ENCODE peak calls at places on chromosomes 7 and 10, in seven cellular contexts. H is A549, A is GM12878, O is HepG2, N is K562, S is H1, P is IMR-90. R is an unnamed sample.

GRCh38 chr7:1767524-1767923 is 97.4 kb downstream of the ELFN1 start:
- DNase-seq in N (peak), H (no peak), S (no peak), P (no peak), A (no peak), O (peak), R (peak)

GRCh38 chr10:98563811-98564210 is 117.1 kb upstream of the HPS1 start:
- DNase-seq in P (no peak), A (no peak), N (no peak), O (no peak), H (no peak), S (no peak), R (no peak)

GRCh38 chr7:28980504-28981281 is 22.6 kb upstream of the TRIL start:
- DNase-seq in N (no peak), H (no peak), S (no peak), O (no peak), A (no peak), P (peak), R (no peak)

GRCh38 chr7:148437043-148437442 is 153.5 kb upstream of the C7orf33 start:
- DNase-seq in P (no peak), S (no peak), N (no peak), H (no peak), A (no peak), O (no peak), R (no peak)

GRCh38 chr7:6161463-6162330 is 110.7 kb downstream of the CYTH3 start:
- DNase-seq in P (no peak), N (no peak), O (no peak), S (no peak), A (no peak), H (no peak), R (no peak)

GRCh38 chr7:50761722-50762121 is 21.0 kb downstream of the GRB10 start:
- DNase-seq in S (no peak), N (no peak), H (no peak), A (no peak), P (no peak), O (no peak), R (no peak)

GRCh38 chr7:107609861-107610260 is 29.8 kb downstream of the BCAP29 start:
- DNase-seq in N (no peak), O (no peak), P (no peak), S (no peak), A (no peak), H (no peak), R (no peak)

GRCh38 chr10:103742779-103743178 is 112.6 kb downstream of the SH3PXD2A start:
- DNase-seq in H (no peak), A (no peak), N (no peak), P (no peak), O (no peak), S (no peak), R (no peak)

GRCh38 chr10:119211176-119211575 is 3.8 kb downstream of the GRK5 start:
- DNase-seq in A (no peak), P (peak), H (no peak), N (no peak), S (no peak), O (no peak), R (no peak)

GRCh38 chr7:2049782-2050510 is 182.8 kb downstream of the MAD1L1 start:
- DNase-seq in H (no peak), O (no peak), N (no peak), A (no peak), P (no peak), S (no peak), R (no peak)

GRCh38 chr7:22732556-22733126 is 5.6 kb downstream of the IL6 start:
- DNase-seq in H (no peak), O (no peak), A (no peak), N (no peak), S (no peak), P (peak), R (peak)

GRCh38 chr10:80509403-80510161 is 28.1 kb upstream of the SH2D4B start:
- DNase-seq in P (peak), N (no peak), O (no peak), S (no peak), H (peak), A (no peak), R (no peak)

GRCh38 chr7:20284398-20285143 is 46.1 kb upstream of the ITGB8 start:
- DNase-seq in N (no peak), S (no peak), H (no peak), O (no peak), A (no peak), P (peak), R (no peak)

GRCh38 chr10:101644002-101644401 is 51.0 kb downstream of the FBXW4 start:
- DNase-seq in O (no peak), N (no peak), S (peak), P (no peak), A (no peak), H (no peak), R (no peak)

GRCh38 chr7:70352088-70352487 is 753.8 kb downstream of the AUTS2 start:
- DNase-seq in P (no peak), H (no peak), O (no peak), A (no peak), N (no peak), S (no peak), R (no peak)

GRCh38 chr7:101650579-101651081 is 21.5 kb upstream of the MYL10 start:
- DNase-seq in A (no peak), P (no peak), S (no peak), O (no peak), H (no peak), N (no peak), R (no peak)

GRCh38 chr7:27697861-27698430 is 35.3 kb upstream of the HIBADH start:
- DNase-seq in P (peak), H (no peak), O (peak), N (no peak), A (peak), S (no peak), R (peak)

GRCh38 chr10:1627945-1628344 is 109.4 kb downstream of the ADARB2 start:
- DNase-seq in N (no peak), O (no peak), S (no peak), A (no peak), P (no peak), H (no peak), R (no peak)

GRCh38 chr10:78541528-78542470 is 508.1 kb downstream of the RPS24 start:
- DNase-seq in S (no peak), N (no peak), O (no peak), P (peak), H (no peak), A (no peak), R (no peak)

GRCh38 chr10:68142761-68143160 is 33.5 kb downstream of the MYPN start:
- DNase-seq in H (no peak), A (no peak), S (no peak), N (no peak), O (no peak), P (no peak), R (no peak)

GRCh38 chr10:30386801-30387588 is 37.9 kb upstream of the MTPAP start:
- DNase-seq in S (no peak), P (no peak), A (no peak), N (no peak), H (no peak), O (no peak), R (no peak)

GRCh38 chr10:5478694-5479305 is 20.6 kb downstream of the CALML5 start:
- DNase-seq in N (peak), O (no peak), H (no peak), P (no peak), A (no peak), S (no peak), R (no peak)
- TF ChIP-seq CEBPB in N (no peak), O (no peak), H (no peak), P (no peak), A (no peak), S (no peak), R (no peak)

GRCh38 chr10:17859492-17860156 is 50.5 kb downstream of the MRC1 start:
- DNase-seq in N (no peak), P (no peak), A (no peak), O (no peak), S (no peak), H (no peak), R (no peak)
- TF ChIP-seq CEBPB in N (no peak), P (no peak), A (no peak), O (no peak), S (no peak), H (no peak), R (no peak)

DNA sequence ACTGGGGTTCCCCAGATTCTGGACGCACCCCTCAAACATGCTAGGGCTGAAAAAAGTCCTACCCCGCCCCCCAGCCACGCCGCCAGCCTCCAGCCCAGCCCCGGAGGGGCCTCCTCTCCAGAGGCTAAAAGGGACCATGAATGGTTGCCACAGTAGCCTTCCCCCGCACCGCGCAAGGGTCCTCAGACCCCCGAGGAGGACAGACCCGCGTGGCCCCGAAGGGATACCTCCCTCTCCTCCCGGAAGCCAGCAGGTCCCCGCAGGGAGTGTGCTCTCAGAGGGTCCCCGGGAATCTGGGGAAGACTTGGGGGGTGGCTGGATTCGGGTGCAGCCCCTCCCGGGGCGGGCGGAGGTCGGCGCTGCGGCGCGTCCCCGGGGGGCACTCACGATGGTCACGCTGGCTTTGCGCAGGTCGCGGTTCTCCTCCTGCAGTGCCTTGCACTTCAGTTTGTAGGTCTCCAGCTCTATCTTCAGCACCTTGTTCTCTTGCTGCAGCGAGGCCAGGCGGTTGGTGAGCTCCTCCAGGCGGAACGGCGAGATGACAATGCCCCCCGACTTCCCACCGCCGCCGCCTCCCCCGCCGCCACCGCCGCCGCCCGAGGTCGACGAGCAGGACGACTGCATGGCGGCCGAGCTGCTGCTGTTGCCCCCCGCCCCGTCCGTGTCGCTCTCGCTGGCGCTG is 480 bp downstream of the CCDC6 start:
- DNase-seq in P (no peak), S (no peak), N (peak), H (no peak), O (no peak), A (no peak), R (no peak)
- TF ChIP-seq CEBPB in P (no peak), S (no peak), N (no peak), H (no peak), O (no peak), A (no peak), R (no peak)

GRCh38 chr7:144824360-144824759 is 11.5 kb downstream of the TPK1 start:
- DNase-seq in O (no peak), P (peak), N (no peak), S (no peak), H (no peak), A (no peak), R (no peak)

GRCh38 chr7:144821069-144821468 is 14.8 kb downstream of the TPK1 start:
- DNase-seq in O (no peak), P (no peak), A (peak), N (no peak), H (no peak), S (no peak), R (no peak)

GRCh38 chr7:144819566-144819965 is 16.3 kb downstream of the TPK1 start:
- DNase-seq in N (no peak), O (no peak), H (no peak), S (no peak), P (no peak), A (no peak), R (no peak)

GRCh38 chr7:144820557-144820956 is 15.3 kb downstream of the TPK1 start:
- DNase-seq in N (no peak), P (no peak), S (no peak), H (no peak), O (no peak), A (no peak), R (no peak)

GRCh38 chr7:144822223-144822622 is 13.6 kb downstream of the TPK1 start:
- DNase-seq in P (no peak), S (no peak), N (no peak), O (no peak), A (no peak), H (no peak), R (no peak)
- TF ChIP-seq CEBPB in P (no peak), S (no peak), N (no peak), O (no peak), A (no peak), H (no peak), R (no peak)

GRCh38 chr10:21516270-21517131 is 9.0 kb downstream of the SKIDA1 start:
- DNase-seq in P (peak), H (no peak), O (no peak), S (peak), N (peak), A (no peak), R (no peak)
- TF ChIP-seq CEBPB in P (no peak), H (no peak), O (no peak), S (no peak), N (no peak), A (no peak), R (no peak)

GRCh38 chr7:98902523-98902922 is 24.2 kb downstream of the TRRAP start:
- DNase-seq in H (no peak), S (no peak), A (no peak), P (no peak), N (no peak), O (no peak), R (no peak)
- TF ChIP-seq CEBPB in H (no peak), S (no peak), A (no peak), P (no peak), N (no peak), O (no peak), R (no peak)

GRCh38 chr7:112869111-112869774 is 79.0 kb upstream of the TMEM168 start:
- DNase-seq in S (peak), N (peak), O (peak), A (peak), P (peak), H (peak), R (peak)
- TF ChIP-seq CEBPB in S (no peak), N (no peak), O (no peak), A (no peak), P (no peak), H (no peak), R (no peak)

GRCh38 chr7:155449008-155449879 is 8.7 kb upstream of the EN2 start:
- DNase-seq in S (peak), N (no peak), H (no peak), P (no peak), A (no peak), O (no peak), R (no peak)

GRCh38 chr7:155448632-155449007 is 9.3 kb upstream of the EN2 start:
- DNase-seq in S (peak), H (no peak), A (no peak), N (no peak), O (no peak), P (no peak), R (no peak)

GRCh38 chr7:155449880-155450557 is 7.9 kb upstream of the EN2 start:
- DNase-seq in S (peak), H (no peak), A (no peak), O (no peak), N (no peak), P (no peak), R (no peak)

GRCh38 chr7:155444746-155445145 is 13.2 kb upstream of the EN2 start:
- DNase-seq in H (no peak), N (no peak), P (no peak), O (no peak), S (no peak), A (no peak), R (no peak)

DNA sequence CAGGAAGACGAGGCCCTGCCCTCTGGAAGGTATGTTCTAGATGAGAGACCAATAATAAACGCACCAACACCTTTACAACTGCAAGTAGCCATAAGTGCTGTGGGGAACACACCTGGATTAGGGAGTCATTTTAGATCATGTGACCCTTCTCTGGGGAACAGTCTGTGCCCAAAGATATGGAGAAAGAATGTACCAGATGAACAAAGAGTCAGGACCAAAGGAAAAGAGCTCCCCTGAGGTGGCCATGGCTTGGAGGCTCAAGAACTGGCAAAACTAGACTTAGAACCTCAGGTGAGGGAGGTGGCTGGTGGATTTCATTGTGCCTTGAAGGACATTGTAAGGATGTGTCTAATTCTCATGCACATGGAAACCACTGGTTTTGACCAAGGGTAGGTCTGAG is 10.3 kb upstream of the EN2 start:
- DNase-seq in A (no peak), P (no peak), N (no peak), O (no peak), H (no peak), S (no peak), R (no peak)
- TF ChIP-seq CEBPB in A (no peak), P (no peak), N (no peak), O (no peak), H (no peak), S (no peak), R (no peak)

DNA sequence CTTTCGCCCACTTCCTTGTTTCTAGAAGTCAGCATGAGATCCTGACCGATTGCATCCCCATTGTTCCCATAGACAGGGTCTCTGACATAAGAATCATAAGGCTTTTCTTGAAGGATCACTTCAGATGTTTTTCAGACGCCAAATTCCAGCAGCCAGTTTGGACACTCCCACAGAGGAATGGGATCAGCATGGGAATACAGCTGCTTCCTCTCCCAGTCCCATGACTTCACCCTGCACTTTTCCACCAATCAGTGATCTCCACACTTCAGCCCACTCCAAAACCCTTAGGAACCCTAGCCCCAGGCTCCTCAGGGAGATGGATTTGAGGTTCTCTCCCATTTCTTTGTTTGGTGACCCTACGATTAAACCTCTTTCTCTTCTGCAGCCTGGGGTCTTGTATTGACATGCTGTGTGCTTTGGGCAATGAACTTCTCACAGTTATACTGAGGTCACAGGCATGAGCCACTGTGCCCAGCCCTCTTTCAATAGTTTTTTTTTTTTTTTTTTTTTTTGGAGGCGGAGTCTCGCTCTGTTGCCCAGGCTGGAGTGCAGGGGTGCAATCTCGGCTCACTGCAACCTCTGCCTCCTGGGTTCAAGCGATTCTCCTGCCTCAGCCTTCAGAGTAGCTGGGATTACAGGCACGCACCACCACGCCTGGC is 52.8 kb upstream of the CHST3 start:
- DNase-seq in P (peak), O (no peak), H (no peak), S (no peak), A (no peak), N (no peak), R (no peak)
- TF ChIP-seq CEBPB in P (no peak), O (no peak), H (no peak), S (no peak), A (no peak), N (no peak), R (no peak)

DNA sequence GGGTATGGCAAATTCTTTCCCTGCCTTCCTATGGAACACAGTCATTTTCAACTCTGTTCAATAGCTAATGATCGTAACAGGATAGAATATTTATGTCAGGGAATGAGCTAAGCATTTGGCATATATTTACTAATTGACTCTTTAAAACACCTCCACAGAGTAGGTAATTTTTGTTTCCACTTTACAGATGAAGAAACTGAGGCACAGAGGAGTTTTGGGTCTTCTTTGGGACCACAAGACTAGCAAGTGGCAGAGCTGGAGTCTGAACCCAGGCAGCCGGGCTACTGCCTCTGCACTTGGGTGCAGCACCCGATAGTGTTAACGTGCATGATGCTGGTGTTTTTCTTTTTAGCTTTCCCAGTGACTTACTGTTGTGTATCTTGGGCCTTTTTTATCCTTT is 384.0 kb downstream of the SFMBT2 start:
- DNase-seq in A (no peak), H (no peak), P (no peak), S (no peak), O (no peak), N (peak), R (no peak)
- TF ChIP-seq CEBPB in A (no peak), H (no peak), P (no peak), S (no peak), O (no peak), N (no peak), R (no peak)

R was measured in HCT116.